ENCODE peak calls at places on chromosomes 7 and 10, in five cellular contexts. H is neuronal stem cell, C is uterus, F is psoas muscle, P is MM.1S. I is an unnamed sample.
A peak's percentile ranks its signal among the peaks of the same experiment; 100 is the strongest.

GRCh38 chr10:32379950-32380547 is 33.1 kb upstream of the EPC1 start:
- DNase-seq in H (peak; percentile 3), C (peak; percentile 23), F (no peak), P (no peak), I (no peak)

GRCh38 chr7:55369427-55369826 is 4.3 kb downstream of the LANCL2 start:
- DNase-seq in H (no peak), C (no peak), F (no peak), P (no peak), I (no peak)

GRCh38 chr7:140841316-140841715 is 83.4 kb downstream of the BRAF start:
- DNase-seq in H (no peak), C (no peak), F (no peak), P (no peak), I (no peak)

GRCh38 chr7:14201353-14201752 is 211.9 kb upstream of the ETV1 start:
- DNase-seq in H (no peak), C (no peak), F (no peak), P (no peak), I (no peak)

GRCh38 chr7:42549866-42550485 is 313.0 kb upstream of the GLI3 start:
- DNase-seq in H (no peak), C (no peak), F (no peak), P (no peak), I (no peak)

GRCh38 chr10:26486304-26486703 is 48.2 kb downstream of the APBB1IP start:
- DNase-seq in H (no peak), C (peak; percentile 48), F (no peak), P (no peak), I (no peak)

GRCh38 chr7:72445075-72445474 is 32.9 kb upstream of the CALN1 start:
- DNase-seq in H (no peak), C (no peak), F (no peak), P (no peak), I (no peak)

GRCh38 chr7:102412548-102412947 is 16.4 kb downstream of the PRKRIP1 start:
- DNase-seq in H (no peak), C (no peak), F (peak; percentile 71), P (peak; percentile 20), I (no peak)

GRCh38 chr10:98268694-98269386 is 846 bp upstream of the LOXL4 start:
- DNase-seq in H (no peak), C (no peak), F (no peak), P (no peak), I (no peak)

GRCh38 chr7:143512488-143513340 is 35.0 kb downstream of the TAS2R41 start:
- DNase-seq in H (no peak), C (no peak), F (no peak), P (no peak), I (no peak)

GRCh38 chr10:13439771-13440708 is 88.8 kb downstream of the BEND7 start:
- DNase-seq in H (peak; percentile 64), C (peak; percentile 16), F (peak; percentile 74), P (peak; percentile 63), I (peak; percentile 73)

GRCh38 chr7:65832281-65832680 is 40.6 kb upstream of the VKORC1L1 start:
- DNase-seq in H (peak; percentile 20), C (no peak), F (no peak), P (no peak), I (no peak)

GRCh38 chr10:14142631-14143270 is 188.0 kb downstream of the FRMD4A start:
- DNase-seq in H (no peak), C (no peak), F (no peak), P (no peak), I (no peak)

GRCh38 chr7:112202819-112203218 is 3.4 kb downstream of the DOCK4 start:
- DNase-seq in H (no peak), C (peak; percentile 40), F (peak; percentile 57), P (peak; percentile 77), I (peak; percentile 59)

GRCh38 chr10:71578069-71578468 is 141.5 kb downstream of the C10orf105 start:
- DNase-seq in H (no peak), C (no peak), F (peak; percentile 7), P (no peak), I (no peak)

GRCh38 chr10:80900661-80901060 is 363.0 kb downstream of the SH2D4B start:
- DNase-seq in H (no peak), C (no peak), F (no peak), P (no peak), I (no peak)

GRCh38 chr7:45184326-45185027 is 26.9 kb downstream of the RAMP3 start:
- DNase-seq in H (no peak), C (peak; percentile 8), F (no peak), P (no peak), I (no peak)

GRCh38 chr7:74282748-74283459 is 6.3 kb upstream of the CLIP2 start:
- DNase-seq in H (peak; percentile 68), C (no peak), F (no peak), P (no peak), I (no peak)

GRCh38 chr10:112689327-112689726 is 242.3 kb downstream of the VTI1A start:
- DNase-seq in H (peak; percentile 17), C (peak; percentile 20), F (no peak), P (no peak), I (no peak)

GRCh38 chr7:77199008-77199966 is at the start of gene FGL2:
- DNase-seq in H (peak; percentile 12), C (peak; percentile 36), F (peak; percentile 73), P (peak; percentile 60), I (peak; percentile 58)

GRCh38 chr7:123296965-123297364 is 97.2 kb upstream of the SLC13A1 start:
- DNase-seq in H (no peak), C (no peak), F (no peak), P (no peak), I (no peak)

GRCh38 chr10:17923728-17924127 is 28.0 kb upstream of the SLC39A12 start:
- DNase-seq in H (no peak), C (peak; percentile 41), F (no peak), P (no peak), I (no peak)

GRCh38 chr7:70923086-70923845 is 208.7 kb upstream of the GALNT17 start:
- DNase-seq in H (no peak), C (no peak), F (no peak), P (no peak), I (no peak)

GRCh38 chr10:103736763-103737162 is 118.6 kb downstream of the SH3PXD2A start:
- DNase-seq in H (peak; percentile 38), C (no peak), F (peak; percentile 4), P (no peak), I (no peak)

GRCh38 chr10:44341901-44342300 is 43.0 kb downstream of the CXCL12 start:
- DNase-seq in H (no peak), C (no peak), F (no peak), P (no peak), I (no peak)

GRCh38 chr7:98357751-98358161 is 43.1 kb downstream of the BAIAP2L1 start:
- DNase-seq in H (no peak), C (peak; percentile 22), F (no peak), P (no peak), I (no peak)

GRCh38 chr7:155298288-155298833 is 683 bp downstream of the INSIG1 start:
- DNase-seq in H (no peak), C (no peak), F (no peak), P (peak; percentile 54), I (no peak)

GRCh38 chr10:78906734-78907385 is 161.9 kb upstream of the ZMIZ1 start:
- DNase-seq in H (no peak), C (peak; percentile 9), F (no peak), P (no peak), I (no peak)

GRCh38 chr7:2886900-2887299 is 42.8 kb upstream of the GNA12 start:
- DNase-seq in H (peak; percentile 59), C (no peak), F (no peak), P (peak; percentile 69), I (no peak)

GRCh38 chr10:8874972-8875371 is 820.5 kb downstream of the GATA3 start:
- DNase-seq in H (no peak), C (no peak), F (no peak), P (no peak), I (no peak)

GRCh38 chr10:102675151-102675886 is 31.0 kb downstream of the TRIM8 start:
- DNase-seq in H (no peak), C (no peak), F (no peak), P (no peak), I (no peak)
- H3K4me1 ChIP-seq in H (peaks cover 41% of the 10 kb centered on the region), C (peaks cover 26% of the 10 kb centered on the region), F (peaks cover 45% of the 10 kb centered on the region), P (no peaks in the 10 kb centered on the region), I (peaks cover 75% of the 10 kb centered on the region)

DNA sequence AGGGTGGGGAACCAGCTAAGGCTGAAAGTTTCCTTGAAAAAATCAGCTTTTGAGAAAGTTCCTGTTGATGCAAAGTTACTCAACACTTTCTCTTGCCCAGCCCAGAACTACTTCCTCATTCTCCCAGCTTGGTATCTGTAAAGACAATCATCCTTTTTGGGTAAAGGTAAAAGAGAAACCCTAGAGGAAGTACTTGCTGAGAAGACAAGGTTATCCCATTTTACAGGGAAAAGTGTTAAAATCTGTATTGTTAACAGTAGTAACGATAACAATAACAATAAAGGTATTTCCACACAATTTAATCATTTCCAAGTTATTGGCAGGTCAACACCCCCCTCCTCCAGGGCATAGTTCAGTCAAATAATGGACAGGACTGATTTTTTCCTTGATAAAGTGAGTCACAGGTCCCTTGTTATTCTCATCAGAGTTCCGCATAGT is 2.4 kb downstream of the ALOX5 start:
- DNase-seq in H (no peak), C (no peak), F (no peak), P (no peak), I (no peak)
- H3K4me1 ChIP-seq in H (peaks cover 2% of the 10 kb centered on the region), C (peaks cover 6% of the 10 kb centered on the region), F (peaks cover 8% of the 10 kb centered on the region), P (peaks cover 4% of the 10 kb centered on the region), I (peaks cover 35% of the 10 kb centered on the region)

GRCh38 chr7:16563281-16564022 is 36.8 kb downstream of the LRRC72 start:
- DNase-seq in H (no peak), C (no peak), F (no peak), P (peak; percentile 62), I (no peak)
- H3K4me1 ChIP-seq in H (no peaks in the 10 kb centered on the region), C (no peaks in the 10 kb centered on the region), F (no peaks in the 10 kb centered on the region), P (no peaks in the 10 kb centered on the region), I (no peaks in the 10 kb centered on the region)

GRCh38 chr7:29801929-29802328 is 4.4 kb upstream of the WIPF3 start:
- DNase-seq in H (no peak), C (no peak), F (no peak), P (no peak), I (no peak)
- H3K4me1 ChIP-seq in H (peaks cover 1% of the 10 kb centered on the region), C (no peaks in the 10 kb centered on the region), F (no peaks in the 10 kb centered on the region), P (peaks cover 12% of the 10 kb centered on the region), I (peaks cover 3% of the 10 kb centered on the region)

GRCh38 chr7:47624660-47625059 is 42.7 kb upstream of the TNS3 start:
- DNase-seq in H (no peak), C (no peak), F (no peak), P (no peak), I (no peak)
- H3K4me1 ChIP-seq in H (peaks cover 17% of the 10 kb centered on the region), C (peaks cover 9% of the 10 kb centered on the region), F (no peaks in the 10 kb centered on the region), P (peaks cover 21% of the 10 kb centered on the region), I (peaks cover 11% of the 10 kb centered on the region)

I was measured in lower lobe of right lung.